ENCODE peak calls at places on chromosome 1, in nine cellular contexts. L, N, G, M, T, U, W, R and Z are unnamed samples.
A peak's percentile ranks its signal among the peaks of the same experiment; 100 is the strongest.

GRCh38 chr1:201214886-201215285 is 24.3 kb downstream of the IGFN1 start:
- DNase-seq in L (peak; percentile 46), N (no peak), G (no peak), M (no peak), T (no peak), U (peak; percentile 35), W (no peak), R (peak; percentile 43), Z (no peak)

GRCh38 chr1:232568331-232568852 is 61.5 kb downstream of the SIPA1L2 start:
- DNase-seq in L (no peak), N (no peak), G (no peak), M (no peak), T (no peak), U (no peak), W (peak; percentile 35), R (no peak), Z (no peak)

GRCh38 chr1:110421159-110421777 is 13.8 kb upstream of the LAMTOR5 start:
- DNase-seq in L (no peak), N (peak; percentile 67), G (no peak), M (no peak), T (no peak), U (no peak), W (peak; percentile 39), R (no peak), Z (no peak)

GRCh38 chr1:189435398-189435797 is 1042.3 kb downstream of the BRINP3 start:
- DNase-seq in L (no peak), N (no peak), G (no peak), M (no peak), T (no peak), U (no peak), W (no peak), R (no peak), Z (no peak)

GRCh38 chr1:48405400-48405799 is 66.6 kb downstream of the SPATA6 start:
- DNase-seq in L (no peak), N (peak; percentile 1), G (no peak), M (no peak), T (no peak), U (no peak), W (no peak), R (no peak), Z (no peak)

GRCh38 chr1:98323906-98324358 is 337.6 kb upstream of the SNX7 start:
- DNase-seq in L (no peak), N (peak; percentile 96), G (peak; percentile 93), M (no peak), T (no peak), U (no peak), W (peak; percentile 98), R (no peak), Z (no peak)

GRCh38 chr1:218332416-218332815 is 12.7 kb upstream of the TGFB2 start:
- DNase-seq in L (no peak), N (peak; percentile 68), G (no peak), M (no peak), T (no peak), U (no peak), W (peak; percentile 34), R (no peak), Z (no peak)

GRCh38 chr1:38585971-38586370 is 273.6 kb downstream of the RRAGC start:
- DNase-seq in L (no peak), N (no peak), G (no peak), M (no peak), T (no peak), U (no peak), W (no peak), R (no peak), Z (no peak)

GRCh38 chr1:82775402-82776000 is 974.8 kb downstream of the ADGRL2 start:
- DNase-seq in L (peak; percentile 62), N (no peak), G (no peak), M (no peak), T (no peak), U (peak; percentile 69), W (peak; percentile 85), R (peak; percentile 51), Z (peak; percentile 0)

GRCh38 chr1:109617291-109617801 is 2.1 kb downstream of the GNAT2 start:
- DNase-seq in L (no peak), N (peak; percentile 97), G (peak; percentile 75), M (no peak), T (no peak), U (no peak), W (peak; percentile 48), R (no peak), Z (no peak)

GRCh38 chr1:36411674-36412648 is 14.3 kb upstream of the LSM10 start:
- DNase-seq in L (no peak), N (peak; percentile 29), G (no peak), M (no peak), T (no peak), U (no peak), W (peak; percentile 32), R (no peak), Z (no peak)

GRCh38 chr1:169576241-169576933 is 9.9 kb downstream of the F5 start:
- DNase-seq in L (no peak), N (no peak), G (no peak), M (no peak), T (no peak), U (no peak), W (no peak), R (no peak), Z (no peak)

GRCh38 chr1:183180634-183181056 is 5.4 kb upstream of the LAMC2 start:
- DNase-seq in L (no peak), N (peak; percentile 83), G (peak; percentile 26), M (peak; percentile 57), T (no peak), U (no peak), W (peak; percentile 58), R (peak; percentile 76), Z (peak; percentile 18)

GRCh38 chr1:234532511-234532922 is 53.5 kb upstream of the TARBP1 start:
- DNase-seq in L (no peak), N (no peak), G (no peak), M (no peak), T (no peak), U (no peak), W (no peak), R (no peak), Z (no peak)

GRCh38 chr1:112083487-112083886 is 94.0 kb upstream of the KCND3 start:
- DNase-seq in L (no peak), N (peak; percentile 15), G (peak; percentile 1), M (no peak), T (no peak), U (no peak), W (peak; percentile 42), R (no peak), Z (no peak)

GRCh38 chr1:219928791-219929118 is 398 bp upstream of the SLC30A10 start:
- DNase-seq in L (no peak), N (no peak), G (no peak), M (no peak), T (no peak), U (no peak), W (no peak), R (peak; percentile 63), Z (no peak)
- H3K4me3 ChIP-seq in L (no peak overlapping the region), N (no peak overlapping the region), G (no peak overlapping the region), M (no peak overlapping the region), T (no peak overlapping the region), U (no peak overlapping the region), W (no peak overlapping the region), R (no peak overlapping the region), Z (no peak overlapping the region)

DNA sequence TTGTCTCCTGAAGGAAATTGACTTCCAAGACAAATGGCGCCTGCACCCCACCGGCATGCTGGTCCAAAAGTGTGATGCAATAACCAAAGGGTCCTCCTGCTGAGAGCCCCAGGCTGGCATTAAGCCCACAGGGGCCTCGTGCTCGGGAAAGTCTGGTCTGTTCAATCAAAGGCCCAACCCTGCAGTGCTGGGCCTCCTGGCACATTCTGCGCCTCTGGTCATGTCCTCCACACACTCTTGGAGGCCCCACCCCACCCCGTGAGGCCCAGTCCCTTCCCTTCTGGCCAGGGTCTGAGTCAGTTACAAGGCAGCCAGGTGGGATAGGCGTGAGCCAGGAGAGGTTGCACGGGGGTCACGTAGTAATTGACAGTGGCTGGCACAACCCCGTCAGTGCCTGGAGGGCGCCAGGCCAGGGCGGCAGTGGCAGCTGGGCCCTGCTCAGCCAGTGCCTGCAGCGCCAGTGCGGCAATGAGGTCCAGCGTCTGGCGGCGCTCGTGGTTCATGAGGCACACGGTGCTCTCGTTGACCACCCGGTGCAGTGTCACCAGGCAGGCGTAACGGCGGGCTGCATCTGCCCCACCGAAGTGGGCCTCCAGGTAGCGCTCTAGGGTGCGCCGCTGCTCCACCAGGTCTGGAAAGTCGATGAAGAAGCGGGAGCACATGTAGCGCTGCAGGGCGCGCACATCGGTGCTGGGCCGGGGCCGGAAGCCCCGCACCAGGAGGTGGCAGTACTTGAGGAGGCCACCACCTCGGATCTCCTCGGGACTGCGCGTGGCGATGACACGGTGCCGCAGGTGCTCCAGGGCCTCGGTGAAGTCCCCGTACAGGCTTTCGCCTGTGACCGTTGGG is 6.8 kb downstream of the TENT5B start:
- DNase-seq in L (peak; percentile 84), N (no peak), G (no peak), M (no peak), T (no peak), U (no peak), W (peak; percentile 59), R (no peak), Z (no peak)
- H3K4me3 ChIP-seq in L (no peak overlapping the region), N (no peak overlapping the region), G (no peak overlapping the region), M (no peak overlapping the region), T (no peak overlapping the region), U (no peak overlapping the region), W (no peak overlapping the region), R (no peak overlapping the region), Z (no peak overlapping the region)

DNA sequence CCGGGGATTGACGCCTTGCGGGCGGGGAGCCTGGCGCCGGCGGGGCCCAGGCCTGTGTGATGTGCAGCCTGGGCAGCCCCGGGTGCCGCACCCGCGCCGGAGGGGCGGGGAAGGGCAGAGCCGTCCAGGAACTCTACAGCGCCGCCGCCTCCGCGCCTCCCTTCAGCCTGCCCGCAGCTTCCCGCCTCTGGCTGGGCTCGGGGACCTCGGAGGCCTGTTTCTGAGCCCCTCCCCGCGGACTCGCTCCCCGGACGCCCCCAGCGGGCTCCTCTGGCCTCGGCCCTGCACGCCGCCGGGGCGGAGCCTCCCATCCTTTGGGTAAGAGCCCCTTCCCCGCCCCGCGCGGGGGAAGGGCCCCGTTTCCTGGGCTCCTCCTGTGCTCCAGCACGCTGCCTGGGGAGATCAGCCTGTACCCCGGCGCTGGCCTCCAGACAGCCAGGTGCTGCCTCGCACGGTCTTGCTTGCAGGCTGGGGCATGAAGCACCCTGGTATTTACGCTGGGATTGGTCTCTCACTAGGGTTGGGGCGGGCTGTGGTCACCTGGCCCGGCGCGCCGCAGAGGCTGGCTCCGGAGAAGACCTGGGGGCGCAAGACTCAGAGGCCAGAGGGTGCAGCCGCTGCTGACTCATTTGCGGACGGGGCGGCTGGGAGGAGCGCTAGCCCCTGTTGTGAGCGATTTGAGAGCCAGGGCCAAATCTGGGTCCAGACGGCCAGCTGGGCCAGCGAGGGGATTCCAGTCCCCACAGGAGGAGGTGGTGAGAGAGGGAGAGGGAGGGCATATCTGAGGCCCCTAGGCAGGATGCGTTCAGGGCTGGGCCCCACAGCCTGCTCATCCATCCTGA is 5.7 kb upstream of the ACOT11 start:
- DNase-seq in L (peak; percentile 92), N (peak; percentile 50), G (no peak), M (peak; percentile 9), T (no peak), U (peak; percentile 85), W (no peak), R (peak; percentile 90), Z (no peak)
- H3K4me3 ChIP-seq in L (peak overlapping the region; percentile 51), N (peak overlapping the region; percentile 13), G (peak overlapping the region; percentile 46), M (peak overlapping the region; percentile 59), T (peak overlapping the region; percentile 29), U (peak overlapping the region; percentile 26), W (no peak overlapping the region), R (no peak overlapping the region), Z (peak overlapping the region; percentile 47)

DNA sequence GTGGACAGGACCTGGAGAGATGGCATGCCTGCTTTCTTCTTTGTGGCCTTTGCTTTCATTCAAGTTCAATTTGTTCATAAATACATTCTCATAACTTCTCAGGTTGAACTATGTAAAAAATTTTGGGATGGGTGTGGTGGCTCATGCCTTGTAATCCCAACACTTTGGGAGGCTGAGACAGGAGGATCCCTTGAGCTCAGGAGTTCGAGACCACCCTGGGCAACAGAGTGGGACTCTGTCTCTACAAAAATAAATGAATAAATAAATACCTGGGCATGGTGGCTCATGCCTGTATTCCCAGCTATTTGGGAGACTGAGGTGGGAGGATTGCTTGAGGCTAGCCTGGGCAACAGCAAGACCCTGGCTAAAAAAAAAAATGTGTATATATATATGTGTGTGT is 2.1 kb downstream of the KIF1B start:
- DNase-seq in L (no peak), N (no peak), G (no peak), M (no peak), T (no peak), U (no peak), W (no peak), R (no peak), Z (no peak)
- H3K4me3 ChIP-seq in L (peak overlapping the region; percentile 81), N (peak overlapping the region; percentile 72), G (peak overlapping the region; percentile 99), M (no peak overlapping the region), T (no peak overlapping the region), U (no peak overlapping the region), W (peak overlapping the region; percentile 100), R (no peak overlapping the region), Z (no peak overlapping the region)